ENCODE peak calls at places on chromosome 17, in five cellular contexts. One of them, this sample, is unnamed.

GRCh38 chr17:64682261-64683181 is 20.4 kb upstream of the SMURF2 start:
- DNase-seq in stimulated activated CD8-positive, alpha-beta memory T cell treated with anti-CD3 and anti-CD28 coated beads, Interleukin-12 subunit alpha, Interleukin-12 subunit beta, amount 100 ng/mL, for 4 hours: no peak
- DNase-seq in LHCN-M2: peak; percentile 76
- DNase-seq in dorsolateral prefrontal cortex: no peak
- DNase-seq in MM.1S: no peak
- DNase-seq in this sample: no peak

GRCh38 chr17:67239597-67239996 is 5.4 kb downstream of the HELZ start:
- DNase-seq in stimulated activated CD8-positive, alpha-beta memory T cell treated with anti-CD3 and anti-CD28 coated beads, Interleukin-12 subunit alpha, Interleukin-12 subunit beta, amount 100 ng/mL, for 4 hours: no peak
- DNase-seq in LHCN-M2: no peak
- DNase-seq in dorsolateral prefrontal cortex: no peak
- DNase-seq in MM.1S: no peak
- DNase-seq in this sample: no peak

GRCh38 chr17:57379237-57380054 is 123.1 kb downstream of the MSI2 start:
- DNase-seq in stimulated activated CD8-positive, alpha-beta memory T cell treated with anti-CD3 and anti-CD28 coated beads, Interleukin-12 subunit alpha, Interleukin-12 subunit beta, amount 100 ng/mL, for 4 hours: no peak
- DNase-seq in LHCN-M2: peak; percentile 69
- DNase-seq in dorsolateral prefrontal cortex: no peak
- DNase-seq in MM.1S: no peak
- DNase-seq in this sample: peak; percentile 84

GRCh38 chr17:48162946-48163506 is 55.5 kb downstream of the SNX11 start:
- DNase-seq in stimulated activated CD8-positive, alpha-beta memory T cell treated with anti-CD3 and anti-CD28 coated beads, Interleukin-12 subunit alpha, Interleukin-12 subunit beta, amount 100 ng/mL, for 4 hours: no peak
- DNase-seq in LHCN-M2: peak; percentile 21
- DNase-seq in dorsolateral prefrontal cortex: no peak
- DNase-seq in MM.1S: peak; percentile 50
- DNase-seq in this sample: no peak

GRCh38 chr17:74623693-74624093 is at the start of gene CD300E:
- DNase-seq in stimulated activated CD8-positive, alpha-beta memory T cell treated with anti-CD3 and anti-CD28 coated beads, Interleukin-12 subunit alpha, Interleukin-12 subunit beta, amount 100 ng/mL, for 4 hours: no peak
- DNase-seq in LHCN-M2: no peak
- DNase-seq in dorsolateral prefrontal cortex: no peak
- DNase-seq in MM.1S: no peak
- DNase-seq in this sample: no peak

GRCh38 chr17:76408037-76408849 is 23.8 kb downstream of the SPHK1 start:
- DNase-seq in stimulated activated CD8-positive, alpha-beta memory T cell treated with anti-CD3 and anti-CD28 coated beads, Interleukin-12 subunit alpha, Interleukin-12 subunit beta, amount 100 ng/mL, for 4 hours: peak; percentile 35
- DNase-seq in LHCN-M2: peak; percentile 45
- DNase-seq in dorsolateral prefrontal cortex: peak; percentile 59
- DNase-seq in MM.1S: peak; percentile 65
- DNase-seq in this sample: peak; percentile 84

GRCh38 chr17:81387235-81388060 is 7.8 kb upstream of the BAHCC1 start:
- DNase-seq in stimulated activated CD8-positive, alpha-beta memory T cell treated with anti-CD3 and anti-CD28 coated beads, Interleukin-12 subunit alpha, Interleukin-12 subunit beta, amount 100 ng/mL, for 4 hours: peak; percentile 19
- DNase-seq in LHCN-M2: no peak
- DNase-seq in dorsolateral prefrontal cortex: peak; percentile 74
- DNase-seq in MM.1S: no peak
- DNase-seq in this sample: no peak

GRCh38 chr17:42702446-42702845 is 20.1 kb downstream of the CNTNAP1 start:
- DNase-seq in stimulated activated CD8-positive, alpha-beta memory T cell treated with anti-CD3 and anti-CD28 coated beads, Interleukin-12 subunit alpha, Interleukin-12 subunit beta, amount 100 ng/mL, for 4 hours: no peak
- DNase-seq in LHCN-M2: no peak
- DNase-seq in dorsolateral prefrontal cortex: no peak
- DNase-seq in MM.1S: no peak
- DNase-seq in this sample: no peak

GRCh38 chr17:38590988-38591758 is 14.6 kb downstream of the SRCIN1 start:
- DNase-seq in stimulated activated CD8-positive, alpha-beta memory T cell treated with anti-CD3 and anti-CD28 coated beads, Interleukin-12 subunit alpha, Interleukin-12 subunit beta, amount 100 ng/mL, for 4 hours: no peak
- DNase-seq in LHCN-M2: no peak
- DNase-seq in dorsolateral prefrontal cortex: no peak
- DNase-seq in MM.1S: peak; percentile 18
- DNase-seq in this sample: no peak

GRCh38 chr17:66549731-66550207 is 247.4 kb downstream of the PRKCA start:
- DNase-seq in stimulated activated CD8-positive, alpha-beta memory T cell treated with anti-CD3 and anti-CD28 coated beads, Interleukin-12 subunit alpha, Interleukin-12 subunit beta, amount 100 ng/mL, for 4 hours: no peak
- DNase-seq in LHCN-M2: peak; percentile 71
- DNase-seq in dorsolateral prefrontal cortex: no peak
- DNase-seq in MM.1S: no peak
- DNase-seq in this sample: peak; percentile 80

GRCh38 chr17:77206125-77206523 is 65.4 kb downstream of the SEC14L1 start:
- DNase-seq in stimulated activated CD8-positive, alpha-beta memory T cell treated with anti-CD3 and anti-CD28 coated beads, Interleukin-12 subunit alpha, Interleukin-12 subunit beta, amount 100 ng/mL, for 4 hours: no peak
- DNase-seq in LHCN-M2: no peak
- DNase-seq in dorsolateral prefrontal cortex: peak; percentile 31
- DNase-seq in MM.1S: no peak
- DNase-seq in this sample: no peak

GRCh38 chr17:76506408-76507328 is 5.4 kb upstream of the RHBDF2 start:
- DNase-seq in stimulated activated CD8-positive, alpha-beta memory T cell treated with anti-CD3 and anti-CD28 coated beads, Interleukin-12 subunit alpha, Interleukin-12 subunit beta, amount 100 ng/mL, for 4 hours: peak; percentile 75
- DNase-seq in LHCN-M2: peak; percentile 65
- DNase-seq in dorsolateral prefrontal cortex: peak; percentile 92
- DNase-seq in MM.1S: peak; percentile 83
- DNase-seq in this sample: peak; percentile 93

GRCh38 chr17:73031472-73031871 is 61.0 kb downstream of the SLC39A11 start:
- DNase-seq in stimulated activated CD8-positive, alpha-beta memory T cell treated with anti-CD3 and anti-CD28 coated beads, Interleukin-12 subunit alpha, Interleukin-12 subunit beta, amount 100 ng/mL, for 4 hours: no peak
- DNase-seq in LHCN-M2: no peak
- DNase-seq in dorsolateral prefrontal cortex: no peak
- DNase-seq in MM.1S: no peak
- DNase-seq in this sample: no peak

GRCh38 chr17:27762527-27763305 is 37.6 kb downstream of the NOS2 start:
- DNase-seq in stimulated activated CD8-positive, alpha-beta memory T cell treated with anti-CD3 and anti-CD28 coated beads, Interleukin-12 subunit alpha, Interleukin-12 subunit beta, amount 100 ng/mL, for 4 hours: no peak
- DNase-seq in LHCN-M2: peak; percentile 25
- DNase-seq in dorsolateral prefrontal cortex: no peak
- DNase-seq in MM.1S: peak; percentile 35
- DNase-seq in this sample: peak; percentile 85

GRCh38 chr17:81694810-81695209 is 8.4 kb upstream of the MRPL12 start:
- DNase-seq in stimulated activated CD8-positive, alpha-beta memory T cell treated with anti-CD3 and anti-CD28 coated beads, Interleukin-12 subunit alpha, Interleukin-12 subunit beta, amount 100 ng/mL, for 4 hours: no peak
- DNase-seq in LHCN-M2: no peak
- DNase-seq in dorsolateral prefrontal cortex: no peak
- DNase-seq in MM.1S: no peak
- DNase-seq in this sample: no peak

GRCh38 chr17:78144146-78144719 is 2.0 kb upstream of the C17orf99 start:
- DNase-seq in stimulated activated CD8-positive, alpha-beta memory T cell treated with anti-CD3 and anti-CD28 coated beads, Interleukin-12 subunit alpha, Interleukin-12 subunit beta, amount 100 ng/mL, for 4 hours: no peak
- DNase-seq in LHCN-M2: peak; percentile 48
- DNase-seq in dorsolateral prefrontal cortex: peak; percentile 71
- DNase-seq in MM.1S: peak; percentile 37
- DNase-seq in this sample: no peak

GRCh38 chr17:81994593-81995462 is 17.4 kb downstream of the ASPSCR1 start:
- DNase-seq in stimulated activated CD8-positive, alpha-beta memory T cell treated with anti-CD3 and anti-CD28 coated beads, Interleukin-12 subunit alpha, Interleukin-12 subunit beta, amount 100 ng/mL, for 4 hours: no peak
- DNase-seq in LHCN-M2: no peak
- DNase-seq in dorsolateral prefrontal cortex: no peak
- DNase-seq in MM.1S: no peak
- DNase-seq in this sample: no peak

GRCh38 chr17:37399404-37399803 is 7.2 kb downstream of the ACACA start:
- DNase-seq in stimulated activated CD8-positive, alpha-beta memory T cell treated with anti-CD3 and anti-CD28 coated beads, Interleukin-12 subunit alpha, Interleukin-12 subunit beta, amount 100 ng/mL, for 4 hours: no peak
- DNase-seq in LHCN-M2: no peak
- DNase-seq in dorsolateral prefrontal cortex: no peak
- DNase-seq in MM.1S: no peak
- DNase-seq in this sample: no peak

GRCh38 chr17:4708436-4708835 is 2.0 kb upstream of the ARRB2 start:
- DNase-seq in stimulated activated CD8-positive, alpha-beta memory T cell treated with anti-CD3 and anti-CD28 coated beads, Interleukin-12 subunit alpha, Interleukin-12 subunit beta, amount 100 ng/mL, for 4 hours: no peak
- DNase-seq in LHCN-M2: no peak
- DNase-seq in dorsolateral prefrontal cortex: peak; percentile 60
- DNase-seq in MM.1S: peak; percentile 61
- DNase-seq in this sample: peak; percentile 61

GRCh38 chr17:78806451-78806850 is 24.4 kb upstream of the CYTH1 start:
- DNase-seq in stimulated activated CD8-positive, alpha-beta memory T cell treated with anti-CD3 and anti-CD28 coated beads, Interleukin-12 subunit alpha, Interleukin-12 subunit beta, amount 100 ng/mL, for 4 hours: peak; percentile 44
- DNase-seq in LHCN-M2: no peak
- DNase-seq in dorsolateral prefrontal cortex: no peak
- DNase-seq in MM.1S: no peak
- DNase-seq in this sample: no peak

GRCh38 chr17:30271102-30271501 is 20.6 kb downstream of the BLMH start:
- DNase-seq in stimulated activated CD8-positive, alpha-beta memory T cell treated with anti-CD3 and anti-CD28 coated beads, Interleukin-12 subunit alpha, Interleukin-12 subunit beta, amount 100 ng/mL, for 4 hours: no peak
- DNase-seq in LHCN-M2: peak; percentile 50
- DNase-seq in dorsolateral prefrontal cortex: no peak
- DNase-seq in MM.1S: no peak
- DNase-seq in this sample: no peak

GRCh38 chr17:82548681-82549303 is 29.3 kb downstream of the FOXK2 start:
- DNase-seq in stimulated activated CD8-positive, alpha-beta memory T cell treated with anti-CD3 and anti-CD28 coated beads, Interleukin-12 subunit alpha, Interleukin-12 subunit beta, amount 100 ng/mL, for 4 hours: peak; percentile 9
- DNase-seq in LHCN-M2: no peak
- DNase-seq in dorsolateral prefrontal cortex: no peak
- DNase-seq in MM.1S: no peak
- DNase-seq in this sample: no peak

GRCh38 chr17:61279476-61280145 is 120.0 kb upstream of the TBX2 start:
- DNase-seq in stimulated activated CD8-positive, alpha-beta memory T cell treated with anti-CD3 and anti-CD28 coated beads, Interleukin-12 subunit alpha, Interleukin-12 subunit beta, amount 100 ng/mL, for 4 hours: no peak
- DNase-seq in LHCN-M2: peak; percentile 76
- DNase-seq in dorsolateral prefrontal cortex: no peak
- DNase-seq in MM.1S: peak; percentile 14
- DNase-seq in this sample: no peak

GRCh38 chr17:82236142-82236971 is 7.5 kb downstream of the SLC16A3 start:
- DNase-seq in stimulated activated CD8-positive, alpha-beta memory T cell treated with anti-CD3 and anti-CD28 coated beads, Interleukin-12 subunit alpha, Interleukin-12 subunit beta, amount 100 ng/mL, for 4 hours: peak; percentile 57
- DNase-seq in LHCN-M2: peak; percentile 56
- DNase-seq in dorsolateral prefrontal cortex: peak; percentile 80
- DNase-seq in MM.1S: peak; percentile 48
- DNase-seq in this sample: peak; percentile 87

GRCh38 chr17:41917957-41918391 is 777 bp downstream of the ACLY start:
- DNase-seq in stimulated activated CD8-positive, alpha-beta memory T cell treated with anti-CD3 and anti-CD28 coated beads, Interleukin-12 subunit alpha, Interleukin-12 subunit beta, amount 100 ng/mL, for 4 hours: peak; percentile 17
- DNase-seq in LHCN-M2: peak; percentile 37
- DNase-seq in dorsolateral prefrontal cortex: peak; percentile 67
- DNase-seq in MM.1S: peak; percentile 19
- DNase-seq in this sample: no peak

GRCh38 chr17:59502800-59503199 is 62.6 kb upstream of the DHX40 start:
- DNase-seq in stimulated activated CD8-positive, alpha-beta memory T cell treated with anti-CD3 and anti-CD28 coated beads, Interleukin-12 subunit alpha, Interleukin-12 subunit beta, amount 100 ng/mL, for 4 hours: no peak
- DNase-seq in LHCN-M2: no peak
- DNase-seq in dorsolateral prefrontal cortex: no peak
- DNase-seq in MM.1S: no peak
- DNase-seq in this sample: no peak

GRCh38 chr17:3810019-3810418 is 9.0 kb upstream of the ITGAE start:
- DNase-seq in stimulated activated CD8-positive, alpha-beta memory T cell treated with anti-CD3 and anti-CD28 coated beads, Interleukin-12 subunit alpha, Interleukin-12 subunit beta, amount 100 ng/mL, for 4 hours: no peak
- DNase-seq in LHCN-M2: no peak
- DNase-seq in dorsolateral prefrontal cortex: no peak
- DNase-seq in MM.1S: no peak
- DNase-seq in this sample: no peak

GRCh38 chr17:32355649-32356377 is 5.9 kb downstream of the ZNF207 start:
- DNase-seq in stimulated activated CD8-positive, alpha-beta memory T cell treated with anti-CD3 and anti-CD28 coated beads, Interleukin-12 subunit alpha, Interleukin-12 subunit beta, amount 100 ng/mL, for 4 hours: no peak
- DNase-seq in LHCN-M2: no peak
- DNase-seq in dorsolateral prefrontal cortex: no peak
- DNase-seq in MM.1S: no peak
- DNase-seq in this sample: no peak

GRCh38 chr17:6374271-6374691 is 60.6 kb downstream of the AIPL1 start:
- DNase-seq in stimulated activated CD8-positive, alpha-beta memory T cell treated with anti-CD3 and anti-CD28 coated beads, Interleukin-12 subunit alpha, Interleukin-12 subunit beta, amount 100 ng/mL, for 4 hours: no peak
- DNase-seq in LHCN-M2: no peak
- DNase-seq in dorsolateral prefrontal cortex: no peak
- DNase-seq in MM.1S: no peak
- DNase-seq in this sample: peak; percentile 95

GRCh38 chr17:28985950-28986713 is 19.7 kb downstream of the SEZ6 start:
- DNase-seq in stimulated activated CD8-positive, alpha-beta memory T cell treated with anti-CD3 and anti-CD28 coated beads, Interleukin-12 subunit alpha, Interleukin-12 subunit beta, amount 100 ng/mL, for 4 hours: no peak
- DNase-seq in LHCN-M2: no peak
- DNase-seq in dorsolateral prefrontal cortex: no peak
- DNase-seq in MM.1S: no peak
- DNase-seq in this sample: no peak

This sample was measured in islet precursor cell.